ENCODE peak calls at places on chromosomes 12 and 14, in seven cellular contexts. One of them, this sample, is unnamed.

GRCh38 chr12:56838602-56839488 is 75.7 kb downstream of the HSD17B6 start:
- DNase-seq in D341Med: no peak
- DNase-seq in NCI-H2081: no peak
- DNase-seq in WTC11: no peak
- DNase-seq in lung microvascular endothelial cell: no peak
- DNase-seq in activated gamma-delta T cell treated with Interleukin-2 at 50 U/mL for 16 hours: no peak
- DNase-seq in iris pigment epithelial cell: peak
- DNase-seq in this sample: no peak

GRCh38 chr12:84056-84455 is 17.5 kb downstream of the IQSEC3 start:
- DNase-seq in D341Med: peak
- DNase-seq in NCI-H2081: peak
- DNase-seq in WTC11: no peak
- DNase-seq in lung microvascular endothelial cell: no peak
- DNase-seq in activated gamma-delta T cell treated with Interleukin-2 at 50 U/mL for 16 hours: no peak
- DNase-seq in iris pigment epithelial cell: no peak
- DNase-seq in this sample: no peak

GRCh38 chr12:111773801-111774551 is 7.2 kb downstream of the ALDH2 start:
- DNase-seq in D341Med: peak
- DNase-seq in NCI-H2081: no peak
- DNase-seq in WTC11: no peak
- DNase-seq in lung microvascular endothelial cell: peak
- DNase-seq in activated gamma-delta T cell treated with Interleukin-2 at 50 U/mL for 16 hours: no peak
- DNase-seq in iris pigment epithelial cell: peak
- DNase-seq in this sample: no peak

GRCh38 chr12:50708619-50709018 is 55.3 kb upstream of the ATF1 start:
- DNase-seq in D341Med: no peak
- DNase-seq in NCI-H2081: no peak
- DNase-seq in WTC11: no peak
- DNase-seq in lung microvascular endothelial cell: no peak
- DNase-seq in activated gamma-delta T cell treated with Interleukin-2 at 50 U/mL for 16 hours: no peak
- DNase-seq in iris pigment epithelial cell: no peak
- DNase-seq in this sample: no peak

GRCh38 chr14:105818712-105819005 is 292.3 kb downstream of the TMEM121 start:
- DNase-seq in D341Med: no peak
- DNase-seq in NCI-H2081: no peak
- DNase-seq in WTC11: no peak
- DNase-seq in lung microvascular endothelial cell: no peak
- DNase-seq in activated gamma-delta T cell treated with Interleukin-2 at 50 U/mL for 16 hours: no peak
- DNase-seq in iris pigment epithelial cell: no peak
- DNase-seq in this sample: no peak

GRCh38 chr12:122155705-122156104 is 18.3 kb downstream of the IL31 start:
- DNase-seq in D341Med: no peak
- DNase-seq in NCI-H2081: no peak
- DNase-seq in WTC11: no peak
- DNase-seq in lung microvascular endothelial cell: no peak
- DNase-seq in activated gamma-delta T cell treated with Interleukin-2 at 50 U/mL for 16 hours: no peak
- DNase-seq in iris pigment epithelial cell: no peak
- DNase-seq in this sample: no peak

GRCh38 chr12:57504033-57504432 is 16.2 kb downstream of the MARS1 start:
- DNase-seq in D341Med: no peak
- DNase-seq in NCI-H2081: no peak
- DNase-seq in WTC11: no peak
- DNase-seq in lung microvascular endothelial cell: no peak
- DNase-seq in activated gamma-delta T cell treated with Interleukin-2 at 50 U/mL for 16 hours: no peak
- DNase-seq in iris pigment epithelial cell: no peak
- DNase-seq in this sample: no peak

GRCh38 chr12:119340604-119341003 is 6.1 kb downstream of the CCDC60 start:
- DNase-seq in D341Med: no peak
- DNase-seq in NCI-H2081: no peak
- DNase-seq in WTC11: no peak
- DNase-seq in lung microvascular endothelial cell: no peak
- DNase-seq in activated gamma-delta T cell treated with Interleukin-2 at 50 U/mL for 16 hours: no peak
- DNase-seq in iris pigment epithelial cell: no peak
- DNase-seq in this sample: no peak

GRCh38 chr12:120692524-120693033 is 5.6 kb downstream of the MLEC start:
- DNase-seq in D341Med: no peak
- DNase-seq in NCI-H2081: no peak
- DNase-seq in WTC11: no peak
- DNase-seq in lung microvascular endothelial cell: peak
- DNase-seq in activated gamma-delta T cell treated with Interleukin-2 at 50 U/mL for 16 hours: no peak
- DNase-seq in iris pigment epithelial cell: peak
- DNase-seq in this sample: no peak

GRCh38 chr12:104147346-104147745 is 9.3 kb upstream of the NFYB start:
- DNase-seq in D341Med: no peak
- DNase-seq in NCI-H2081: no peak
- DNase-seq in WTC11: no peak
- DNase-seq in lung microvascular endothelial cell: no peak
- DNase-seq in activated gamma-delta T cell treated with Interleukin-2 at 50 U/mL for 16 hours: no peak
- DNase-seq in iris pigment epithelial cell: no peak
- DNase-seq in this sample: no peak

GRCh38 chr12:2462087-2462486 is 332.7 kb upstream of the FKBP4 start:
- DNase-seq in D341Med: no peak
- DNase-seq in NCI-H2081: no peak
- DNase-seq in WTC11: no peak
- DNase-seq in lung microvascular endothelial cell: no peak
- DNase-seq in activated gamma-delta T cell treated with Interleukin-2 at 50 U/mL for 16 hours: no peak
- DNase-seq in iris pigment epithelial cell: no peak
- DNase-seq in this sample: no peak

GRCh38 chr12:69097619-69098368 is 141.6 kb upstream of the CPSF6 start:
- DNase-seq in D341Med: no peak
- DNase-seq in NCI-H2081: no peak
- DNase-seq in WTC11: no peak
- DNase-seq in lung microvascular endothelial cell: peak
- DNase-seq in activated gamma-delta T cell treated with Interleukin-2 at 50 U/mL for 16 hours: no peak
- DNase-seq in iris pigment epithelial cell: no peak
- DNase-seq in this sample: no peak

GRCh38 chr14:101480747-101481530 is 80.4 kb upstream of the DIO3 start:
- DNase-seq in D341Med: no peak
- DNase-seq in NCI-H2081: no peak
- DNase-seq in WTC11: no peak
- DNase-seq in lung microvascular endothelial cell: no peak
- DNase-seq in activated gamma-delta T cell treated with Interleukin-2 at 50 U/mL for 16 hours: no peak
- DNase-seq in iris pigment epithelial cell: peak
- DNase-seq in this sample: no peak

GRCh38 chr12:49043856-49044258 is 16.7 kb downstream of the KMT2D start:
- DNase-seq in D341Med: peak
- DNase-seq in NCI-H2081: peak
- DNase-seq in WTC11: peak
- DNase-seq in lung microvascular endothelial cell: peak
- DNase-seq in activated gamma-delta T cell treated with Interleukin-2 at 50 U/mL for 16 hours: peak
- DNase-seq in iris pigment epithelial cell: peak
- DNase-seq in this sample: no peak

GRCh38 chr14:99534863-99535262 is 53.7 kb downstream of the CCNK start:
- DNase-seq in D341Med: no peak
- DNase-seq in NCI-H2081: no peak
- DNase-seq in WTC11: no peak
- DNase-seq in lung microvascular endothelial cell: no peak
- DNase-seq in activated gamma-delta T cell treated with Interleukin-2 at 50 U/mL for 16 hours: no peak
- DNase-seq in iris pigment epithelial cell: no peak
- DNase-seq in this sample: no peak

This sample was measured in pulmonary artery endothelial cell.